ENCODE peak calls at places on chromosomes 5 and 9, in eight cellular contexts. X is natural killer cell treated with Interleukin-12 subunit alpha and Interleukin-12 subunit beta and Interleukin-15 and Interleukin-18, amount 100 ng/mL, for 72 hours; G is HuH-7.5; H is NCI-H82; V is GM20000; Z is activated T-cell treated with anti-CD3 and anti-CD28 coated beads for 1 hour; P is caudate nucleus; J is stimulated activated CD4-positive, alpha-beta T cell treated with anti-CD3 and anti-CD28 coated beads, Interleukin-4, amount 100 ng/mL, for 1 hour. A is an unnamed sample.
A peak's percentile ranks its signal among the peaks of the same experiment; 100 is the strongest.

GRCh38 chr9:125428060-125428481 is 166.4 kb downstream of the GAPVD1 start:
- DNase-seq in X (no peak), G (peak; percentile 84), H (peak; percentile 90), V (peak; percentile 73), Z (no peak), P (no peak), J (peak; percentile 29), A (peak; percentile 82)

GRCh38 chr5:128470663-128471062 is 67.4 kb downstream of the FBN2 start:
- DNase-seq in X (no peak), G (no peak), H (no peak), V (no peak), Z (no peak), P (no peak), J (no peak), A (no peak)

GRCh38 chr9:36818965-36819870 is 214.8 kb downstream of the PAX5 start:
- DNase-seq in X (no peak), G (no peak), H (peak; percentile 70), V (no peak), Z (no peak), P (peak; percentile 35), J (no peak), A (no peak)

GRCh38 chr5:160506006-160507004 is 84.7 kb downstream of the PTTG1 start:
- DNase-seq in X (peak; percentile 76), G (no peak), H (no peak), V (peak; percentile 59), Z (peak; percentile 59), P (peak; percentile 63), J (peak; percentile 43), A (peak; percentile 57)

GRCh38 chr5:54229041-54229780 is 81.2 kb downstream of the ARL15 start:
- DNase-seq in X (peak; percentile 77), G (peak; percentile 41), H (peak; percentile 70), V (peak; percentile 52), Z (peak; percentile 78), P (peak; percentile 1), J (peak; percentile 76), A (peak; percentile 48)

GRCh38 chr5:151222769-151223446 is 984 bp downstream of the CCDC69 start:
- DNase-seq in X (peak; percentile 78), G (no peak), H (no peak), V (peak; percentile 72), Z (peak; percentile 38), P (no peak), J (peak; percentile 33), A (peak; percentile 69)

GRCh38 chr5:127961006-127961763 is 122.4 kb upstream of the SLC12A2 start:
- DNase-seq in X (no peak), G (no peak), H (no peak), V (no peak), Z (no peak), P (no peak), J (no peak), A (no peak)

GRCh38 chr9:92535940-92536850 is at the start of gene ECM2:
- DNase-seq in X (no peak), G (no peak), H (peak; percentile 7), V (no peak), Z (no peak), P (no peak), J (no peak), A (no peak)

GRCh38 chr5:96023518-96023917 is 61.9 kb upstream of the ELL2 start:
- DNase-seq in X (no peak), G (no peak), H (no peak), V (no peak), Z (no peak), P (no peak), J (no peak), A (no peak)

GRCh38 chr9:97705354-97705950 is 8.3 kb upstream of the XPA start:
- DNase-seq in X (no peak), G (no peak), H (no peak), V (no peak), Z (no peak), P (no peak), J (no peak), A (no peak)

GRCh38 chr5:76074487-76074886 is 8.7 kb upstream of the SV2C start:
- DNase-seq in X (no peak), G (no peak), H (peak; percentile 73), V (peak; percentile 51), Z (no peak), P (no peak), J (peak; percentile 5), A (peak; percentile 49)